ENCODE peak calls at places on chromosome 17, in eight cellular contexts. H, W, E, Z, S, C, J and D are unnamed samples. For H3K9me3, the result is how much of the 10 kb centered on the place peaks cover.

GRCh38 chr17:1179635-1180433 is at the start of gene ABR:
- DNase-seq in H (no peak), W (peak), E (peak), Z (peak), S (no peak), C (peak), J (no peak), D (peak)

GRCh38 chr17:77502626-77503292 is 362.0 kb downstream of the SEC14L1 start:
- DNase-seq in H (no peak), W (no peak), E (peak), Z (no peak), S (no peak), C (peak), J (no peak), D (no peak)

GRCh38 chr17:59001158-59001814 is 105.4 kb downstream of the TRIM37 start:
- DNase-seq in H (no peak), W (no peak), E (peak), Z (peak), S (peak), C (no peak), J (no peak), D (peak)

GRCh38 chr17:63997341-63998048 is 656 bp upstream of the PRR29 start:
- DNase-seq in H (no peak), W (peak), E (no peak), Z (no peak), S (no peak), C (peak), J (no peak), D (peak)

GRCh38 chr17:36534117-36534880 is at the start of gene MYO19:
- DNase-seq in H (peak), W (peak), E (peak), Z (peak), S (peak), C (peak), J (peak), D (peak)

GRCh38 chr17:72730091-72730490 is 362.4 kb downstream of the SLC39A11 start:
- DNase-seq in H (no peak), W (no peak), E (peak), Z (peak), S (no peak), C (no peak), J (no peak), D (no peak)

GRCh38 chr17:48055531-48056245 is 7.5 kb downstream of the NFE2L1 start:
- DNase-seq in H (peak), W (peak), E (peak), Z (peak), S (no peak), C (no peak), J (peak), D (peak)

GRCh38 chr17:57892820-57893595 is 43.2 kb upstream of the MRPS23 start:
- DNase-seq in H (no peak), W (peak), E (peak), Z (no peak), S (peak), C (no peak), J (peak), D (peak)

GRCh38 chr17:31449746-31450145 is 58.3 kb downstream of the RAB11FIP4 start:
- DNase-seq in H (no peak), W (no peak), E (no peak), Z (no peak), S (no peak), C (no peak), J (no peak), D (no peak)

GRCh38 chr17:7081341-7082062 is 1.5 kb upstream of the CLEC10A start:
- DNase-seq in H (peak), W (no peak), E (no peak), Z (no peak), S (no peak), C (no peak), J (no peak), D (no peak)

GRCh38 chr17:60887607-60888028 is 210.0 kb downstream of the BCAS3 start:
- DNase-seq in H (no peak), W (no peak), E (no peak), Z (no peak), S (peak), C (no peak), J (no peak), D (no peak)

GRCh38 chr17:31726980-31727427 is 132.0 kb downstream of the COPRS start:
- DNase-seq in H (no peak), W (no peak), E (no peak), Z (no peak), S (peak), C (no peak), J (no peak), D (no peak)

GRCh38 chr17:69717819-69718218 is 303.3 kb downstream of the MAP2K6 start:
- DNase-seq in H (no peak), W (no peak), E (no peak), Z (no peak), S (no peak), C (no peak), J (no peak), D (no peak)

GRCh38 chr17:69717214-69717613 is 302.7 kb downstream of the MAP2K6 start:
- DNase-seq in H (no peak), W (no peak), E (no peak), Z (no peak), S (no peak), C (no peak), J (no peak), D (no peak)

GRCh38 chr17:69722518-69722917 is 308.0 kb downstream of the MAP2K6 start:
- DNase-seq in H (no peak), W (no peak), E (no peak), Z (no peak), S (peak), C (no peak), J (no peak), D (no peak)

GRCh38 chr17:69716571-69716970 is 302.1 kb downstream of the MAP2K6 start:
- DNase-seq in H (no peak), W (no peak), E (no peak), Z (no peak), S (no peak), C (no peak), J (no peak), D (peak)

DNA sequence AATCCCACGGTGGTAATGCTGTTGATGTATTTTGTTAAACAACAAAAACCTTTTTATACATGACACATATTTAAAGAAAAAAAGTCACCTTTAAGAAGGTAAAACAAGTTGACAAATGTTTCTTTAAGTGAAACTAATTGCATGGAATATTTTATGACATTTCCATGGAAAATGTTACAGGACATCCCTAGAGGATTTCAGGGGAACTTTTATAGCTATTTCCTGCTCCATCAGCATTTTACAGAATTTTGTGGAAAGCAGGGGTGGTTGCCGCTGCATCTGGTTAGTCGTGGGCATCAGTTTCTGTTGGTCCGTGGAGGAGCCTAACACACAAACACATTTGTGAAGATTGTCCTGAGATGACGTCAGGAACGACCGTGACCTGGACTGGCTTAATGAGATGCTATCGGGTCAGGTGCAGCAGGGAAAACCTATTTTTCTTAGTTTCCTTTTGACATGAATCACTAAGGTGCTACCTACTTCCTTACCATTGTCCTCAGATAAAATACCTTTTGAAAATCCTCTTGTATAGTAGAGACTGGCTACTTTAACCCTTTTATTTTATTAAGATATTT is 305.1 kb downstream of the MAP2K6 start:
- DNase-seq in H (no peak), W (no peak), E (no peak), Z (no peak), S (no peak), C (no peak), J (no peak), D (no peak)
- H3K9me3 ChIP-seq in H (under half), W (under half), E (under half), Z (under half), S (under half), C (under half), J (under half), D (under half)

GRCh38 chr17:82399601-82400101 is 18.5 kb upstream of the HEXD start:
- DNase-seq in H (no peak), W (no peak), E (no peak), Z (no peak), S (no peak), C (peak), J (no peak), D (no peak)
- TF ChIP-seq EZH2phosphoT487 in H (no peak), W (no peak), E (no peak), Z (no peak), S (no peak), C (no peak), J (no peak), D (no peak)

GRCh38 chr17:22303865-22304264 is 611.5 kb downstream of the KCNJ18 start:
- DNase-seq in H (no peak), W (no peak), E (no peak), Z (no peak), S (no peak), C (no peak), J (no peak), D (no peak)
- H3K9me3 ChIP-seq in H (under half), W (under half), E (under half), Z (under half), S (under half), C (under half), J (under half), D (under half)

DNA sequence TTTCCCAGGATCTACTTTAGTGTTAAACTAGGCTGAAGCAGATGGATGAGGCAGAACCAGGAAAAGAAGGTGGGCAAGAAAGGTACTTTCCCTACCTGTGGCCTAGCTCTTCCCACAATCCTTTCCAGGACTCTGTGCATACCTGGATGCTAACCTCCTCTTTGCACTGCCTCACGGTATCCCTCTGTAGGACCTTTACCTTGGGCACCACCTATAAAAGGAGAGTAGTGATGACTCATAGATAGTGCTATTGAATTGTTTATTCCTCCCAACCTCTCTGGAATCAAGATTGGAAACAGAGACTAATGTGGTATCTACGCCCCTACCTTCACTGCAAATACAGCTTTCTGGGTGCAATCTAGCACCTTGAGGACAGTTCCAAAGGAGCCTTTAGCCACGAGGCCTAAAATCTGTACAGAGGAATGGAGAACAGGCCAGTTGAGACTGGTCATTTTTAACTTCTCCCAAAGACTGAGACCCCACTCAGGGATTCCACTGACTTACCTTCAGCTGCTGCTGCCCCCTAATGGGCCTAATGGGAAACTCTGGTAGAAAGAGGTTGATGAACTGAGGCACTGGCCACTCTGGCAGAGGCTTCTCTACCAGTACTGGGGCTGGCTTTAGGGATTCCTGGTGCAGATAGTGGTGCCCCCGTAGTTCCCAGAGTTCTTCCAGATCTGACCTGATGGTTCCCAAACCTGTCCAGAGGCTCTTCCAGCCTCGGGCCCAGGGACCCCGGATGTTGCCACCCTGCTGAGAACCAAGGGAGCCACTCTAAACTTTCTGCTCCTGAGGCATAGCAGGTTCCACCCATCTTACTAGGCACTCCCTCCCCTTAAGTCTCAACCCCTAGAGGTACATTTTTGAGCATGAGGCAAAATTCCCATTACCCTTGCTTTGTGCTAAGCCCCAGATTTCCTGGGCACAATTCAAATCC is 781 bp downstream of the RSKR start:
- DNase-seq in H (peak), W (peak), E (peak), Z (peak), S (peak), C (peak), J (no peak), D (peak)
- TF ChIP-seq EZH2phosphoT487 in H (no peak), W (no peak), E (no peak), Z (no peak), S (no peak), C (no peak), J (no peak), D (no peak)

GRCh38 chr17:22454070-22454999 is 762.0 kb downstream of the KCNJ18 start:
- DNase-seq in H (no peak), W (no peak), E (no peak), Z (no peak), S (no peak), C (no peak), J (no peak), D (no peak)

DNA sequence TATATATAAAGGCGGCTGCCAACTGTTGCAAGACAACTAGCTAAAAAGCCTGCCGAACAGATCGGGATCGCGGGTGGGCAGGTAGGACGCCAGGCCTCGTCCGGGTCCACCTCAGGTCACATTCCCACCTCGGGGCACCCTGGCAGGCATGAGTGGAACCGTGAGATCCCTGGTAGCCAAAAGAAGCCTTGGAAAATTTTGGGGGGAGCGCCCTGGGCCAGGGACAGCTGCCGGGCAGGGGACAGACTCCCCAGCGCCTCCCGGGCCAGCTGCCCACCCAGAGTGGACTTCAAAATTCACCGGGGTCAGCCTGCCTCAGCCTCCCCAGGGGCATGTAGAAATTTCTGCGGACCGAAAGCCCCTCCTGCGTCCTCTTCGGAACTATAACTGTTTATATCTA is 760.9 kb downstream of the KCNJ18 start:
- DNase-seq in H (no peak), W (no peak), E (no peak), Z (no peak), S (no peak), C (no peak), J (no peak), D (no peak)
- H3K9me3 ChIP-seq in H (under half), W (under half), E (under half), Z (under half), S (under half), C (under half), J (under half), D (under half)

GRCh38 chr17:37802061-37802460 is 57.2 kb upstream of the HNF1B start:
- DNase-seq in H (no peak), W (no peak), E (no peak), Z (no peak), S (no peak), C (no peak), J (no peak), D (no peak)

GRCh38 chr17:37797206-37797605 is 52.3 kb upstream of the HNF1B start:
- DNase-seq in H (no peak), W (no peak), E (no peak), Z (no peak), S (no peak), C (no peak), J (no peak), D (peak)

GRCh38 chr17:37801131-37801530 is 56.3 kb upstream of the HNF1B start:
- DNase-seq in H (no peak), W (no peak), E (no peak), Z (no peak), S (no peak), C (no peak), J (no peak), D (no peak)

GRCh38 chr17:37802712-37803416 is 58.0 kb upstream of the HNF1B start:
- DNase-seq in H (no peak), W (no peak), E (no peak), Z (no peak), S (no peak), C (no peak), J (no peak), D (peak)
- TF ChIP-seq EZH2phosphoT487 in H (no peak), W (no peak), E (no peak), Z (no peak), S (no peak), C (no peak), J (no peak), D (no peak)

DNA sequence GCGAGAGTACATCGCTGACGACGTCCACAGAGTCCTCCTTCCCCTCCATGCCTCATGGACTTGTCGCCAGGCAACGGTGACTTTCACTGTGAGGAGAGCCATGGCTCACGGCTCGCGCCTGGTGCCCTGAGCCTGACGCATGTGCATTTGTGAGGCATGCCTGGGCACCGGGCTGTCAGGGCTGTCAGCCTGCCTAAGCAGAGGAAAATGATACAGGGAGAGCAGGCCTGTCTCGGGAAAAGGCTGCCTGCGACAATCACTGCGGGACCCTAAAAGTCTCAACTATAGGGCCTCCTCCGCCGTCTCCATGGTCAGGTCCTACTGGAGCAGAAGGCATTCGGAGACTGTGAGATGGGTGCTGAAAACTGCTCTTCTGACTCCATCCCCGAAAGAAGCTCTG is 135.5 kb upstream of the WSB1 start:
- DNase-seq in H (no peak), W (no peak), E (no peak), Z (no peak), S (no peak), C (no peak), J (no peak), D (no peak)
- H3K9me3 ChIP-seq in H (under half), W (under half), E (under half), Z (under half), S (under half), C (under half), J (under half), D (under half)